ENCODE peak calls at places on chromosome 12, in ten cellular contexts. One of them, this sample, is unnamed.

GRCh38 chr12:84913151-84913550 is 552 bp upstream of the SLC6A15 start:
- DNase-seq in fibroblast of lung: peak; percentile 60
- DNase-seq in GM23248: no peak
- DNase-seq in H9: peak; percentile 61
- DNase-seq in DND-41: no peak
- DNase-seq in HCT116: no peak
- DNase-seq in K562: no peak
- DNase-seq in neural progenitor cell: peak; percentile 48
- DNase-seq in SK-N-SH: peak; percentile 21
- DNase-seq in MM.1S: no peak
- DNase-seq in this sample: no peak

GRCh38 chr12:50117057-50117622 is 5.1 kb downstream of the COX14 start:
- DNase-seq in H9: no peak
- DNase-seq in MM.1S: no peak
- DNase-seq in HCT116: no peak
- DNase-seq in neural progenitor cell: no peak
- DNase-seq in DND-41: no peak
- DNase-seq in GM23248: no peak
- DNase-seq in fibroblast of lung: no peak
- DNase-seq in K562: no peak
- DNase-seq in SK-N-SH: no peak
- DNase-seq in this sample: no peak

GRCh38 chr12:81255456-81255855 is 177.6 kb downstream of the ACSS3 start:
- DNase-seq in MM.1S: no peak
- DNase-seq in K562: no peak
- DNase-seq in GM23248: no peak
- DNase-seq in SK-N-SH: no peak
- DNase-seq in fibroblast of lung: no peak
- DNase-seq in HCT116: no peak
- DNase-seq in DND-41: no peak
- DNase-seq in neural progenitor cell: no peak
- DNase-seq in H9: no peak
- DNase-seq in this sample: no peak

GRCh38 chr12:12872139-12872933 is 19.0 kb upstream of the GPRC5A start:
- DNase-seq in K562: no peak
- DNase-seq in HCT116: peak; percentile 87
- DNase-seq in neural progenitor cell: no peak
- DNase-seq in GM23248: peak; percentile 72
- DNase-seq in fibroblast of lung: peak; percentile 64
- DNase-seq in MM.1S: no peak
- DNase-seq in DND-41: no peak
- DNase-seq in SK-N-SH: no peak
- DNase-seq in H9: peak; percentile 54
- DNase-seq in this sample: peak; percentile 96

GRCh38 chr12:39620664-39621658 is 1.4 kb upstream of the ABCD2 start:
- DNase-seq in SK-N-SH: no peak
- DNase-seq in H9: no peak
- DNase-seq in HCT116: no peak
- DNase-seq in neural progenitor cell: no peak
- DNase-seq in MM.1S: peak; percentile 71
- DNase-seq in GM23248: no peak
- DNase-seq in fibroblast of lung: peak; percentile 5
- DNase-seq in DND-41: no peak
- DNase-seq in K562: no peak
- DNase-seq in this sample: no peak

GRCh38 chr12:53325539-53326061 is 4.2 kb upstream of the AAAS start:
- DNase-seq in fibroblast of lung: no peak
- DNase-seq in neural progenitor cell: peak; percentile 70
- DNase-seq in H9: peak; percentile 60
- DNase-seq in HCT116: no peak
- DNase-seq in DND-41: peak; percentile 19
- DNase-seq in SK-N-SH: peak; percentile 90
- DNase-seq in MM.1S: no peak
- DNase-seq in K562: no peak
- DNase-seq in GM23248: peak; percentile 66
- DNase-seq in this sample: no peak

GRCh38 chr12:10543499-10543898 is 37.8 kb downstream of the EIF2S3B start:
- DNase-seq in SK-N-SH: no peak
- DNase-seq in GM23248: no peak
- DNase-seq in DND-41: no peak
- DNase-seq in MM.1S: no peak
- DNase-seq in HCT116: no peak
- DNase-seq in neural progenitor cell: no peak
- DNase-seq in fibroblast of lung: no peak
- DNase-seq in K562: no peak
- DNase-seq in H9: no peak
- DNase-seq in this sample: no peak

GRCh38 chr12:93126069-93126474 is 197.0 kb upstream of the EEA1 start:
- DNase-seq in HCT116: no peak
- DNase-seq in fibroblast of lung: no peak
- DNase-seq in GM23248: no peak
- DNase-seq in MM.1S: no peak
- DNase-seq in K562: no peak
- DNase-seq in H9: no peak
- DNase-seq in DND-41: no peak
- DNase-seq in neural progenitor cell: no peak
- DNase-seq in SK-N-SH: no peak
- DNase-seq in this sample: no peak

GRCh38 chr12:6788972-6789905 is at the start of gene CD4:
- DNase-seq in HCT116: no peak
- DNase-seq in DND-41: peak; percentile 76
- DNase-seq in neural progenitor cell: no peak
- DNase-seq in H9: peak; percentile 60
- DNase-seq in GM23248: no peak
- DNase-seq in SK-N-SH: no peak
- DNase-seq in fibroblast of lung: peak; percentile 50
- DNase-seq in K562: no peak
- DNase-seq in MM.1S: no peak
- DNase-seq in this sample: no peak

GRCh38 chr12:26121841-26122680 is 2.8 kb downstream of the BHLHE41 start:
- DNase-seq in fibroblast of lung: no peak
- DNase-seq in MM.1S: peak; percentile 19
- DNase-seq in H9: peak; percentile 48
- DNase-seq in GM23248: peak; percentile 46
- DNase-seq in K562: peak; percentile 28
- DNase-seq in SK-N-SH: peak; percentile 76
- DNase-seq in HCT116: no peak
- DNase-seq in DND-41: peak; percentile 50
- DNase-seq in neural progenitor cell: peak; percentile 74
- DNase-seq in this sample: no peak

GRCh38 chr12:28770329-28770728 is 378.7 kb upstream of the FAR2 start:
- DNase-seq in MM.1S: no peak
- DNase-seq in fibroblast of lung: no peak
- DNase-seq in HCT116: no peak
- DNase-seq in DND-41: no peak
- DNase-seq in H9: no peak
- DNase-seq in SK-N-SH: no peak
- DNase-seq in GM23248: no peak
- DNase-seq in neural progenitor cell: no peak
- DNase-seq in K562: no peak
- DNase-seq in this sample: peak; percentile 86

GRCh38 chr12:57111046-57111698 is at the start of gene STAT6:
- DNase-seq in H9: peak; percentile 74
- DNase-seq in DND-41: peak; percentile 90
- DNase-seq in HCT116: no peak
- DNase-seq in neural progenitor cell: peak; percentile 65
- DNase-seq in K562: peak; percentile 68
- DNase-seq in MM.1S: peak; percentile 82
- DNase-seq in GM23248: peak; percentile 92
- DNase-seq in fibroblast of lung: peak; percentile 90
- DNase-seq in SK-N-SH: no peak
- DNase-seq in this sample: peak; percentile 59

GRCh38 chr12:111425655-111426054 is 19.9 kb downstream of the SH2B3 start:
- DNase-seq in MM.1S: no peak
- DNase-seq in SK-N-SH: no peak
- DNase-seq in HCT116: no peak
- DNase-seq in GM23248: no peak
- DNase-seq in fibroblast of lung: peak; percentile 39
- DNase-seq in neural progenitor cell: no peak
- DNase-seq in H9: no peak
- DNase-seq in DND-41: no peak
- DNase-seq in K562: no peak
- DNase-seq in this sample: peak; percentile 45

GRCh38 chr12:53995311-53996187 is 4.4 kb upstream of the HOXC9 start:
- DNase-seq in fibroblast of lung: no peak
- DNase-seq in SK-N-SH: peak; percentile 60
- DNase-seq in HCT116: no peak
- DNase-seq in K562: peak; percentile 85
- DNase-seq in GM23248: peak; percentile 64
- DNase-seq in DND-41: no peak
- DNase-seq in H9: peak; percentile 87
- DNase-seq in neural progenitor cell: no peak
- DNase-seq in MM.1S: no peak
- DNase-seq in this sample: peak; percentile 91

GRCh38 chr12:45994736-45995135 is 4.4 kb upstream of the SCAF11 start:
- DNase-seq in K562: no peak
- DNase-seq in DND-41: no peak
- DNase-seq in fibroblast of lung: no peak
- DNase-seq in H9: no peak
- DNase-seq in HCT116: no peak
- DNase-seq in GM23248: no peak
- DNase-seq in SK-N-SH: peak; percentile 15
- DNase-seq in MM.1S: no peak
- DNase-seq in neural progenitor cell: no peak
- DNase-seq in this sample: no peak

GRCh38 chr12:80937391-80938238 is at the start of gene LIN7A:
- DNase-seq in neural progenitor cell: peak; percentile 73
- DNase-seq in K562: no peak
- DNase-seq in H9: peak; percentile 69
- DNase-seq in SK-N-SH: peak; percentile 33
- DNase-seq in MM.1S: no peak
- DNase-seq in DND-41: no peak
- DNase-seq in GM23248: peak; percentile 44
- DNase-seq in fibroblast of lung: peak; percentile 63
- DNase-seq in HCT116: no peak
- DNase-seq in this sample: peak; percentile 9

GRCh38 chr12:39464976-39465375 is 22.1 kb upstream of the KIF21A start:
- DNase-seq in fibroblast of lung: no peak
- DNase-seq in neural progenitor cell: no peak
- DNase-seq in MM.1S: no peak
- DNase-seq in DND-41: no peak
- DNase-seq in GM23248: no peak
- DNase-seq in H9: no peak
- DNase-seq in HCT116: no peak
- DNase-seq in SK-N-SH: no peak
- DNase-seq in K562: no peak
- DNase-seq in this sample: no peak

DNA sequence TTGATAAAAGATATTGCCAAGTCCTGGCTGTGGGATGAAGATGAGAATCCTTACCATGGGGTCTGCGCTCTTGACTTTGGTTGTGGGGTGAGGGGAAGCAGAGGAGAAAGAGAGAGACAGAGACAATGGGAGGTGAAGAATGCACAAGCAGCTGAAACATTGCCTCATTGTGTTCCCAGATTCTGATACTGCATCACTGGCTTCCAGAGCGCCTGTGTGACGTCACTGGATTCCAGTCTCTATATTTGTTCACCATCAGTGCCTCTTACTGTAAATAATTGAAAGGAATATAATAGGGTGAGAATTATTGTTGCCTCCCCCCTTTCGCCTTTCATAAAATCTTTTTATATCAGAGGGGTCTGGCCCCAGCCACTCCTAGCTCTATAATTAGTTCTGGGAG is 188.9 kb upstream of the NTF3 start:
- DNase-seq in H9: no peak
- DNase-seq in K562: no peak
- DNase-seq in SK-N-SH: no peak
- DNase-seq in DND-41: no peak
- DNase-seq in HCT116: no peak
- DNase-seq in fibroblast of lung: no peak
- DNase-seq in GM23248: no peak
- DNase-seq in MM.1S: no peak
- DNase-seq in neural progenitor cell: no peak
- DNase-seq in this sample: no peak
- H3K27ac ChIP-seq in H9: no peak overlapping the region
- H3K27ac ChIP-seq in K562: no peak overlapping the region
- H3K27ac ChIP-seq in SK-N-SH: no peak overlapping the region
- H3K27ac ChIP-seq in DND-41: no peak overlapping the region
- H3K27ac ChIP-seq in HCT116: no peak overlapping the region
- H3K27ac ChIP-seq in fibroblast of lung: no peak overlapping the region
- H3K27ac ChIP-seq in GM23248: no peak overlapping the region
- H3K27ac ChIP-seq in MM.1S: no peak overlapping the region
- H3K27ac ChIP-seq in neural progenitor cell: no peak overlapping the region
- H3K27ac ChIP-seq in this sample: no peak overlapping the region

GRCh38 chr12:21643758-21644157 is 13.9 kb downstream of the LDHB start:
- DNase-seq in MM.1S: no peak
- DNase-seq in neural progenitor cell: no peak
- DNase-seq in GM23248: no peak
- DNase-seq in DND-41: no peak
- DNase-seq in K562: no peak
- DNase-seq in fibroblast of lung: no peak
- DNase-seq in SK-N-SH: no peak
- DNase-seq in H9: no peak
- DNase-seq in HCT116: no peak
- DNase-seq in this sample: no peak
- H3K79me2 ChIP-seq in MM.1S: peaks cover 73% of the 10 kb centered on the region
- H3K79me2 ChIP-seq in neural progenitor cell: peaks cover 88% of the 10 kb centered on the region
- H3K79me2 ChIP-seq in GM23248: peaks cover 29% of the 10 kb centered on the region
- H3K79me2 ChIP-seq in DND-41: peaks cover 51% of the 10 kb centered on the region
- H3K79me2 ChIP-seq in K562: peaks cover 67% of the 10 kb centered on the region
- H3K79me2 ChIP-seq in fibroblast of lung: peaks cover 1% of the 10 kb centered on the region
- H3K79me2 ChIP-seq in SK-N-SH: peaks cover 18% of the 10 kb centered on the region
- H3K79me2 ChIP-seq in H9: no peaks in the 10 kb centered on the region
- H3K79me2 ChIP-seq in HCT116: peaks cover 99% of the 10 kb centered on the region
- H3K79me2 ChIP-seq in this sample: peaks cover 8% of the 10 kb centered on the region

DNA sequence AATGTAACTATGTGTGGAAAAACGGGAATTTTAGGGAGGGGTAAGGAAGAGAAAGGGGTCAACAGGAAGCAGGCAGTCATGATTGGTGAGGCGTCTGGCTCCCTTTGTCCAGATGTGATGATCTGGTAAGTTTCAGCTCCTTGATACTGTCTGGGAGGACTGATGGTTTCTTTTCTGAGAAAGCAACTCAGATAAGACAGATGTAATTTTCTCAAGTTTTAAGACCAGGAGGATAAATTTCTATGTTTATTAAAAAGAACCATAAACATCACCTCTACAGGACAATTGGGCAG is 21.9 kb upstream of the AMN1 start:
- DNase-seq in neural progenitor cell: no peak
- DNase-seq in SK-N-SH: no peak
- DNase-seq in fibroblast of lung: no peak
- DNase-seq in H9: no peak
- DNase-seq in HCT116: no peak
- DNase-seq in MM.1S: no peak
- DNase-seq in GM23248: no peak
- DNase-seq in K562: no peak
- DNase-seq in DND-41: no peak
- DNase-seq in this sample: no peak
- H3K9me3 ChIP-seq in neural progenitor cell: no peaks in the 10 kb centered on the region
- H3K9me3 ChIP-seq in SK-N-SH: no peaks in the 10 kb centered on the region
- H3K9me3 ChIP-seq in fibroblast of lung: no peaks in the 10 kb centered on the region
- H3K9me3 ChIP-seq in H9: no peaks in the 10 kb centered on the region
- H3K9me3 ChIP-seq in HCT116: no peaks in the 10 kb centered on the region
- H3K9me3 ChIP-seq in MM.1S: no peaks in the 10 kb centered on the region
- H3K9me3 ChIP-seq in GM23248: no peaks in the 10 kb centered on the region
- H3K9me3 ChIP-seq in K562: peaks cover 6% of the 10 kb centered on the region
- H3K9me3 ChIP-seq in DND-41: peaks cover 9% of the 10 kb centered on the region
- H3K9me3 ChIP-seq in this sample: peaks cover 32% of the 10 kb centered on the region

DNA sequence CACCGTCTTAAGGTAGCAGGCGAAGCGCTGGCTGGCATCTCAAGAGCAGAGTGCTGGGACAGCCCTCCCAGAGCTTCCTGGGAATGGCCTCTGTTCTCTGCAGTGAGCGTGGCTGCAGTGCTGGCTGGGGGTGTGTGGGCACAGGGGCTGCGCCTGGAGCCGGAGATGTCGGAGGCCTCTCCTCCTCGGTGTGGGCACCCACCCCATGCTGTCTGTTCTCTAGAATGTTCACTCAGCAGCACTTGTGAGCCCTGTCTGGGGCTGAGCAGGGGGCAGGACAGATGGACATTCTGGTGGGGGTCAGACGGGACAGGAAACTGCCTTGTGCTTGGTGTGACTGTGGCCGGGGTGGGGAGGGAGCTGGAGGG is 15.9 kb downstream of the FBRSL1 start:
- DNase-seq in H9: no peak
- DNase-seq in HCT116: no peak
- DNase-seq in GM23248: no peak
- DNase-seq in fibroblast of lung: no peak
- DNase-seq in K562: no peak
- DNase-seq in MM.1S: no peak
- DNase-seq in neural progenitor cell: no peak
- DNase-seq in SK-N-SH: no peak
- DNase-seq in DND-41: no peak
- DNase-seq in this sample: no peak
- H3K27ac ChIP-seq in H9: no peak overlapping the region
- H3K27ac ChIP-seq in HCT116: peak overlapping the region; percentile 26
- H3K27ac ChIP-seq in GM23248: no peak overlapping the region
- H3K27ac ChIP-seq in fibroblast of lung: no peak overlapping the region
- H3K27ac ChIP-seq in K562: no peak overlapping the region
- H3K27ac ChIP-seq in MM.1S: no peak overlapping the region
- H3K27ac ChIP-seq in neural progenitor cell: no peak overlapping the region
- H3K27ac ChIP-seq in SK-N-SH: no peak overlapping the region
- H3K27ac ChIP-seq in DND-41: no peak overlapping the region
- H3K27ac ChIP-seq in this sample: no peak overlapping the region